ENCODE peak calls at places on chromosomes 7 and 10, in five cellular contexts. One of them, this sample, is unnamed.
A peak's percentile ranks its signal among the peaks of the same experiment; 100 is the strongest.

GRCh38 chr7:105656922-105657521 is 75.7 kb upstream of the EFCAB10 start:
- DNase-seq in WTC11: peak; percentile 88
- DNase-seq in HCT116: peak; percentile 19
- DNase-seq in HepG2: no peak
- DNase-seq in NB4: peak; percentile 74
- DNase-seq in this sample: peak; percentile 67

GRCh38 chr10:72277340-72277995 is 3.7 kb downstream of the DDIT4 start:
- DNase-seq in WTC11: no peak
- DNase-seq in HCT116: no peak
- DNase-seq in HepG2: no peak
- DNase-seq in NB4: no peak
- DNase-seq in this sample: no peak

GRCh38 chr7:97006146-97006950 is 995 bp downstream of the DLX6 start:
- DNase-seq in WTC11: peak; percentile 76
- DNase-seq in HCT116: no peak
- DNase-seq in HepG2: peak; percentile 72
- DNase-seq in NB4: peak; percentile 45
- DNase-seq in this sample: peak; percentile 56

GRCh38 chr10:79386637-79387465 is 39.6 kb downstream of the PPIF start:
- DNase-seq in WTC11: peak; percentile 11
- DNase-seq in HCT116: no peak
- DNase-seq in HepG2: no peak
- DNase-seq in NB4: no peak
- DNase-seq in this sample: no peak

GRCh38 chr10:68666280-68666760 is 54.7 kb upstream of the CCAR1 start:
- DNase-seq in WTC11: no peak
- DNase-seq in HCT116: no peak
- DNase-seq in HepG2: no peak
- DNase-seq in NB4: no peak
- DNase-seq in this sample: no peak

GRCh38 chr7:277228-277627 is 12.7 kb upstream of the FOXL3 start:
- DNase-seq in WTC11: no peak
- DNase-seq in HCT116: no peak
- DNase-seq in HepG2: no peak
- DNase-seq in NB4: no peak
- DNase-seq in this sample: no peak

GRCh38 chr7:81211617-81212016 is 292.8 kb upstream of the SEMA3C start:
- DNase-seq in WTC11: no peak
- DNase-seq in HCT116: no peak
- DNase-seq in HepG2: no peak
- DNase-seq in NB4: no peak
- DNase-seq in this sample: no peak

GRCh38 chr7:50068850-50069551 is 24.0 kb downstream of the ZPBP start:
- DNase-seq in WTC11: no peak
- DNase-seq in HCT116: peak; percentile 22
- DNase-seq in HepG2: no peak
- DNase-seq in NB4: peak; percentile 8
- DNase-seq in this sample: peak; percentile 3

GRCh38 chr10:14686356-14686755 is 88.3 kb downstream of the FAM107B start:
- DNase-seq in WTC11: no peak
- DNase-seq in HCT116: no peak
- DNase-seq in HepG2: no peak
- DNase-seq in NB4: no peak
- DNase-seq in this sample: no peak

GRCh38 chr7:55570939-55571338 is 1.4 kb downstream of the VOPP1 start:
- DNase-seq in WTC11: no peak
- DNase-seq in HCT116: no peak
- DNase-seq in HepG2: peak; percentile 16
- DNase-seq in NB4: no peak
- DNase-seq in this sample: no peak

GRCh38 chr10:131897297-131897899 is 3.4 kb upstream of the PPP2R2D start:
- DNase-seq in WTC11: no peak
- DNase-seq in HCT116: no peak
- DNase-seq in HepG2: peak; percentile 60
- DNase-seq in NB4: peak; percentile 99
- DNase-seq in this sample: no peak

GRCh38 chr10:28248092-28248491 is 54.8 kb downstream of the MPP7 start:
- DNase-seq in WTC11: no peak
- DNase-seq in HCT116: no peak
- DNase-seq in HepG2: no peak
- DNase-seq in NB4: peak; percentile 37
- DNase-seq in this sample: no peak

GRCh38 chr7:97845622-97846203 is 26.5 kb downstream of the ASNS start:
- DNase-seq in WTC11: no peak
- DNase-seq in HCT116: peak; percentile 13
- DNase-seq in HepG2: peak; percentile 9
- DNase-seq in NB4: peak; percentile 54
- DNase-seq in this sample: peak; percentile 16

DNA sequence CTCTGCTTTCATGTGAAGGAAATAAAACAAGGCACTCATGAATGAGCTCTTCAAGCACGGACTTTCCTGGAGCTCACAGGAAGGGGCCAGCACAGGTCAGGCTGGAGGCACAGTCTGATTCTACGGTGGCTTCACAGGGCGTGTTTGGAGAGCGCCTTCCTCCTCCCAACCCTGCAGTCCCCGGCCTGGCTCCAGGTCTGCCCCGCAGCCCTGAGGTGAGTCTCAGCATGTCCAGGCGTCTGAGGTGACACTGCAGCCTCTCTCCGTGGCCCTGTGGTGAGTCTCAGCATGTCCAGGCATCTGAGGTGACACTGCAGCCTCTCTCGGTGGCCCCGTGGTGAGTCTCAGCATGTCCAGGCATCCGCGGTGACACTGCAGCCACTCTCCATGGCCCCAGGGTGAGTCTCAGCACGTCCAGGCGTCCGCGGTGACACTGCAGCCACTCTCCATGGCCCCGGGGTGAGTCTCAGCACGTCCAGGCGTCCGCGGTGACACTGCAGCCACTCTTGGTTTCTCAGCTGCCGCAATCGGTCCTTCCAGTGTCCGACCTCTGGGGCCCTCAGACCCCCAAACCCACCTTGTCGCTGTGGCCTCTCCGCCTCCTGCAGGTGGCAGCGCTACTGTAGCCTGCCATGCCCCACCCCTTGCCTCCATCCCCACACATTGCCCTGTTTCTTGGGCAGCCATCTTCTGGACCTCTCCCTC is 381.7 kb downstream of the DNAJB6 start:
- DNase-seq in WTC11: no peak
- DNase-seq in HCT116: no peak
- DNase-seq in HepG2: no peak
- DNase-seq in NB4: no peak
- DNase-seq in this sample: no peak
- TF ChIP-seq MAX in WTC11: no peak
- TF ChIP-seq MAX in HCT116: no peak
- TF ChIP-seq MAX in HepG2: no peak
- TF ChIP-seq MAX in NB4: no peak
- TF ChIP-seq MAX in this sample: no peak

GRCh38 chr10:25966846-25967245 is 32.8 kb downstream of the MYO3A start:
- DNase-seq in WTC11: no peak
- DNase-seq in HCT116: no peak
- DNase-seq in HepG2: no peak
- DNase-seq in NB4: no peak
- DNase-seq in this sample: no peak
- TF ChIP-seq MAX in WTC11: no peak
- TF ChIP-seq MAX in HCT116: no peak
- TF ChIP-seq MAX in HepG2: no peak
- TF ChIP-seq MAX in NB4: no peak
- TF ChIP-seq MAX in this sample: no peak

GRCh38 chr10:86498608-86499007 is 23.0 kb downstream of the WAPL start:
- DNase-seq in WTC11: no peak
- DNase-seq in HCT116: no peak
- DNase-seq in HepG2: no peak
- DNase-seq in NB4: no peak
- DNase-seq in this sample: no peak
- TF ChIP-seq MAX in WTC11: no peak
- TF ChIP-seq MAX in HCT116: no peak
- TF ChIP-seq MAX in HepG2: no peak
- TF ChIP-seq MAX in NB4: no peak
- TF ChIP-seq MAX in this sample: no peak

GRCh38 chr10:69769395-69769989 is 32.2 kb upstream of the COL13A1 start:
- DNase-seq in WTC11: peak; percentile 64
- DNase-seq in HCT116: peak; percentile 40
- DNase-seq in HepG2: no peak
- DNase-seq in NB4: peak; percentile 82
- DNase-seq in this sample: peak; percentile 84
- TF ChIP-seq MAX in WTC11: no peak
- TF ChIP-seq MAX in HCT116: no peak
- TF ChIP-seq MAX in HepG2: no peak
- TF ChIP-seq MAX in NB4: no peak
- TF ChIP-seq MAX in this sample: peak; percentile 25

DNA sequence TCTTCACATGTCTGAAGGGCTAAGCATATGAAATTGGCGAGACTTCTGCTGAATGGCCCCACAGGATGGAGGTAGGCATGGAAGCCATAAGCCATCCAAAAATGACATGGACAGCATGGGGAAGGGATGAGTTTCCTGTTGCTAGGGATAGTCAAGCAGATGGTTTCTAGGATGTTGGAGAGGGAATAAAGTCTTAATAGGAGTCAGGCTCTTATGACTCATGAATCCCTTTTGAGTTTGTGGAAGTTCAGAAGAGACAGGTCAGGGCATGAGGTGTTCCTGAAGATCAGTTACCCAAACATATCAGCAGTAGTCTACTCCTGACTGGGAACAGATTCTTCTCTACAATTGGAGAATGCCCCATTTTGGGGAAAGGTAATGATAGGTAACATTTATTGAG is 243.9 kb downstream of the REEP3 start:
- DNase-seq in WTC11: no peak
- DNase-seq in HCT116: no peak
- DNase-seq in HepG2: no peak
- DNase-seq in NB4: no peak
- DNase-seq in this sample: peak; percentile 21
- TF ChIP-seq MAX in WTC11: no peak
- TF ChIP-seq MAX in HCT116: no peak
- TF ChIP-seq MAX in HepG2: no peak
- TF ChIP-seq MAX in NB4: no peak
- TF ChIP-seq MAX in this sample: no peak

GRCh38 chr10:98534046-98534445 is 87.3 kb upstream of the HPS1 start:
- DNase-seq in WTC11: no peak
- DNase-seq in HCT116: no peak
- DNase-seq in HepG2: no peak
- DNase-seq in NB4: no peak
- DNase-seq in this sample: no peak

GRCh38 chr10:98528166-98528784 is 81.5 kb upstream of the HPS1 start:
- DNase-seq in WTC11: no peak
- DNase-seq in HCT116: no peak
- DNase-seq in HepG2: no peak
- DNase-seq in NB4: no peak
- DNase-seq in this sample: no peak

GRCh38 chr10:98528785-98529183 is 82.0 kb upstream of the HPS1 start:
- DNase-seq in WTC11: no peak
- DNase-seq in HCT116: no peak
- DNase-seq in HepG2: no peak
- DNase-seq in NB4: no peak
- DNase-seq in this sample: no peak
- TF ChIP-seq MAX in WTC11: no peak
- TF ChIP-seq MAX in HCT116: no peak
- TF ChIP-seq MAX in HepG2: no peak
- TF ChIP-seq MAX in NB4: no peak
- TF ChIP-seq MAX in this sample: no peak

GRCh38 chr10:100747061-100747825 is 1.9 kb downstream of the PAX2 start:
- DNase-seq in WTC11: no peak
- DNase-seq in HCT116: no peak
- DNase-seq in HepG2: no peak
- DNase-seq in NB4: no peak
- DNase-seq in this sample: no peak

GRCh38 chr10:100749059-100749308 is 3.6 kb downstream of the PAX2 start:
- DNase-seq in WTC11: no peak
- DNase-seq in HCT116: no peak
- DNase-seq in HepG2: no peak
- DNase-seq in NB4: no peak
- DNase-seq in this sample: no peak

GRCh38 chr10:100746413-100746931 is 1.1 kb downstream of the PAX2 start:
- DNase-seq in WTC11: no peak
- DNase-seq in HCT116: no peak
- DNase-seq in HepG2: no peak
- DNase-seq in NB4: no peak
- DNase-seq in this sample: no peak

GRCh38 chr10:100748251-100749058 is 3.1 kb downstream of the PAX2 start:
- DNase-seq in WTC11: no peak
- DNase-seq in HCT116: no peak
- DNase-seq in HepG2: no peak
- DNase-seq in NB4: no peak
- DNase-seq in this sample: no peak

DNA sequence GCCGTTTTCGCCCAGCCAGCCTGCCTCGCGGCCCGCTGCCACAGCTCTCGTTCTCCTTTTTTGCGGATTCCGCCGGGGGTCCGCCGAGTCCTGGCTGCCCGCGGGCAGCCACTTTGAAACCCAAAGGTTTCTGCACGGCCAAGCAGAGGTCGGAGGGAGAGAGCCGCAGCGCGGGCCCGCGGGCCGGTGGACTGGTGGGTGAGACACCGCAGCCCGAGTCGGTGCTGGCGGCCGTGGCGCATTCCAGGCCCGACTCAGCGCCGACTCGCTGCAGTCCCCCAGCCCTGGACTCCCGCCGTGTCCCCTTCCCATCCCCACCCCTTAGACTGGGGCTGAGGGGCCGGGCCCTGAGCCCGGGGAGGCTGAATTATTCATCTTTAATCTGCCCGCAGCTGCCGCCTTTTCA is 2.4 kb downstream of the PAX2 start:
- DNase-seq in WTC11: peak; percentile 65
- DNase-seq in HCT116: no peak
- DNase-seq in HepG2: no peak
- DNase-seq in NB4: no peak
- DNase-seq in this sample: no peak
- TF ChIP-seq MAX in WTC11: no peak
- TF ChIP-seq MAX in HCT116: no peak
- TF ChIP-seq MAX in HepG2: no peak
- TF ChIP-seq MAX in NB4: no peak
- TF ChIP-seq MAX in this sample: no peak